ENCODE peak calls at places on chromosomes 5 and 9, in four cellular contexts. One of them, this sample, is unnamed.

GRCh38 chr5:176402684-176403083 is 13.7 kb downstream of the CLTB start:
- ATAC-seq in GM12878: no peak
- ATAC-seq in heart left ventricle: peak; percentile 74
- ATAC-seq in body of pancreas: no peak
- ATAC-seq in this sample: no peak

GRCh38 chr9:112582371-112582770 is 95.7 kb downstream of the KIAA1958 start:
- ATAC-seq in GM12878: no peak
- ATAC-seq in heart left ventricle: no peak
- ATAC-seq in body of pancreas: no peak
- ATAC-seq in this sample: no peak

GRCh38 chr5:60479542-60479941 is 220.4 kb downstream of the DEPDC1B start:
- ATAC-seq in GM12878: no peak
- ATAC-seq in heart left ventricle: no peak
- ATAC-seq in body of pancreas: no peak
- ATAC-seq in this sample: no peak

GRCh38 chr5:75045071-75045470 is 7.3 kb downstream of the GCNT4 start:
- ATAC-seq in GM12878: no peak
- ATAC-seq in heart left ventricle: no peak
- ATAC-seq in body of pancreas: no peak
- ATAC-seq in this sample: no peak

GRCh38 chr5:142847898-142848790 is 78.0 kb downstream of the ARHGAP26 start:
- ATAC-seq in GM12878: no peak
- ATAC-seq in heart left ventricle: no peak
- ATAC-seq in body of pancreas: no peak
- ATAC-seq in this sample: no peak

GRCh38 chr9:129333961-129334743 is 156.1 kb upstream of the IER5L start:
- ATAC-seq in GM12878: no peak
- ATAC-seq in heart left ventricle: peak; percentile 92
- ATAC-seq in body of pancreas: peak; percentile 90
- ATAC-seq in this sample: peak; percentile 94

GRCh38 chr9:99360026-99360425 is 137.9 kb downstream of the SEC61B start:
- ATAC-seq in GM12878: no peak
- ATAC-seq in heart left ventricle: no peak
- ATAC-seq in body of pancreas: no peak
- ATAC-seq in this sample: no peak

GRCh38 chr5:100496296-100496695 is 38.9 kb upstream of the FAM174A start:
- ATAC-seq in GM12878: no peak
- ATAC-seq in heart left ventricle: no peak
- ATAC-seq in body of pancreas: no peak
- ATAC-seq in this sample: no peak

GRCh38 chr5:6750951-6751685 is 37.9 kb downstream of the TENT4A start:
- ATAC-seq in GM12878: no peak
- ATAC-seq in heart left ventricle: no peak
- ATAC-seq in body of pancreas: no peak
- ATAC-seq in this sample: no peak

GRCh38 chr9:70117835-70118319 is 74.2 kb downstream of the MAMDC2 start:
- ATAC-seq in GM12878: no peak
- ATAC-seq in heart left ventricle: no peak
- ATAC-seq in body of pancreas: peak; percentile 51
- ATAC-seq in this sample: no peak

GRCh38 chr9:70119786-70120185 is 76.1 kb downstream of the MAMDC2 start:
- ATAC-seq in GM12878: no peak
- ATAC-seq in heart left ventricle: no peak
- ATAC-seq in body of pancreas: no peak
- ATAC-seq in this sample: no peak

GRCh38 chr9:70123695-70124094 is 80.0 kb downstream of the MAMDC2 start:
- ATAC-seq in GM12878: no peak
- ATAC-seq in heart left ventricle: no peak
- ATAC-seq in body of pancreas: peak; percentile 45
- ATAC-seq in this sample: no peak

GRCh38 chr9:70121818-70122436 is 78.3 kb downstream of the MAMDC2 start:
- ATAC-seq in GM12878: no peak
- ATAC-seq in heart left ventricle: no peak
- ATAC-seq in body of pancreas: no peak
- ATAC-seq in this sample: no peak

GRCh38 chr9:70120834-70121510 is 77.3 kb downstream of the MAMDC2 start:
- ATAC-seq in GM12878: no peak
- ATAC-seq in heart left ventricle: peak; percentile 80
- ATAC-seq in body of pancreas: peak; percentile 47
- ATAC-seq in this sample: peak; percentile 91
- TF ChIP-seq CTCF in GM12878: no peak
- TF ChIP-seq CTCF in heart left ventricle: no peak
- TF ChIP-seq CTCF in body of pancreas: no peak
- TF ChIP-seq CTCF in this sample: no peak

GRCh38 chr9:133477992-133478850 is 678 bp downstream of the SLC2A6 start:
- ATAC-seq in GM12878: peak; percentile 75
- ATAC-seq in heart left ventricle: peak; percentile 72
- ATAC-seq in body of pancreas: peak; percentile 41
- ATAC-seq in this sample: peak; percentile 13
- TF ChIP-seq POLR2A in GM12878: no peak
- TF ChIP-seq POLR2A in heart left ventricle: no peak
- TF ChIP-seq POLR2A in body of pancreas: no peak
- TF ChIP-seq POLR2A in this sample: no peak

GRCh38 chr5:30804739-30805313 is 388.7 kb upstream of the CDH6 start:
- ATAC-seq in GM12878: no peak
- ATAC-seq in heart left ventricle: peak; percentile 81
- ATAC-seq in body of pancreas: no peak
- ATAC-seq in this sample: no peak
- TF ChIP-seq CTCF in GM12878: no peak
- TF ChIP-seq CTCF in heart left ventricle: peak; percentile 35
- TF ChIP-seq CTCF in body of pancreas: no peak
- TF ChIP-seq CTCF in this sample: no peak

DNA sequence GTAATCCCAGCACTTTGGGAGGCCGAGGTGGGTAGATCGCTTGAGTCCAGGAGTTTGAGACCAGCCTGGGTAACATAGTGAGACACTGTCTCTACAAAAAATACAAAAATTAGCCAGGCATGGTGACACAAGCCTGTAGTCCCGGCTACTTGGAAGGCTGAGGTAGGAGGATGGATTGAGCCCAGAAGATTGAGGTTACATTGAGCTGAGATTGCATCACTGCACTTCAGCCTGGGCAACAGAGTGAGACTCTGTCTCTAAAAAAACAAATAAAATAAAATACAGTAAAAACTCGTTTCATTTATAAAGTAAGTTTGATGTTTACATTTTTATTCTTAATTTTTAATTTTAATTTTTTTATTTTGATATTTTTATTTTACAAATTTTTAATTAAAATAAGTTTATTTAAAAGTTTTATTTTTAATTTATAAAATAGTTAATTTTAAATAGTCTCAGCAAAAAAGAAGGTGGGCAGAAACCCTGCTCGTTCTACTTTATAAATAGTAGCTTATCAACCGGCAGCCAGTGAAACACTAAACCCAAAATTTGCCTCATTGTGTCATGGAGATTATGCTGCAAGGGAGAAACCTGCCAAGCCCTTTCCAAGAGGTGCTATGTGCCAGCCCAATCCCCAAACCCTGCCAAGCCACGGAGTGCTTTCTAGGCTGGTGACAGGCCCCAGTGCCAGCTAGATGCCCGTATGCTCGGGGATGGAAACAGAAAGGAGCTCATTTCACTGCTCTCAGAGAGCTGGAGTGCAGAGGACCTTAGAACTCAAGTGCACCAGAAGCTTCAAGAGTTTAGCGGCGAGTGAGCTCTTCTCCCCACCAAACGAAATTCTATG is 38.9 kb downstream of the SERINC5 start:
- ATAC-seq in GM12878: no peak
- ATAC-seq in heart left ventricle: peak; percentile 97
- ATAC-seq in body of pancreas: peak; percentile 95
- ATAC-seq in this sample: peak; percentile 79
- TF ChIP-seq POLR2A in GM12878: no peak
- TF ChIP-seq POLR2A in heart left ventricle: no peak
- TF ChIP-seq POLR2A in body of pancreas: no peak
- TF ChIP-seq POLR2A in this sample: no peak